ENCODE peak calls at places on chromosomes 16 and 17, in nine cellular contexts. One of them, this sample, is unnamed.
A peak's percentile ranks its signal among the peaks of the same experiment; 100 is the strongest.

GRCh38 chr16:87701066-87701425 is 64.7 kb downstream of the KLHDC4 start:
- DNase-seq in heart right ventricle: no peak
- DNase-seq in cardiac fibroblast: no peak
- DNase-seq in foreskin fibroblast: no peak
- DNase-seq in posterior cingulate gyrus: no peak
- DNase-seq in stimulated activated CD4-positive, alpha-beta T cell treated with anti-CD3 and anti-CD28 coated beads, Interleukin-12 subunit alpha, Interleukin-12 subunit beta, amount 100 ng/mL, for 4 hours: no peak
- DNase-seq in neural crest cell: no peak
- DNase-seq in tibial nerve: no peak
- DNase-seq in neuronal stem cell: no peak
- DNase-seq in this sample: no peak

GRCh38 chr16:23950898-23951297 is 115.1 kb downstream of the PRKCB start:
- DNase-seq in heart right ventricle: no peak
- DNase-seq in cardiac fibroblast: no peak
- DNase-seq in foreskin fibroblast: no peak
- DNase-seq in posterior cingulate gyrus: no peak
- DNase-seq in stimulated activated CD4-positive, alpha-beta T cell treated with anti-CD3 and anti-CD28 coated beads, Interleukin-12 subunit alpha, Interleukin-12 subunit beta, amount 100 ng/mL, for 4 hours: no peak
- DNase-seq in neural crest cell: no peak
- DNase-seq in tibial nerve: no peak
- DNase-seq in neuronal stem cell: no peak
- DNase-seq in this sample: no peak

GRCh38 chr16:85522842-85523601 is 90.1 kb upstream of the GSE1 start:
- DNase-seq in heart right ventricle: peak; percentile 64
- DNase-seq in cardiac fibroblast: peak; percentile 80
- DNase-seq in foreskin fibroblast: peak; percentile 79
- DNase-seq in posterior cingulate gyrus: no peak
- DNase-seq in stimulated activated CD4-positive, alpha-beta T cell treated with anti-CD3 and anti-CD28 coated beads, Interleukin-12 subunit alpha, Interleukin-12 subunit beta, amount 100 ng/mL, for 4 hours: no peak
- DNase-seq in neural crest cell: no peak
- DNase-seq in tibial nerve: no peak
- DNase-seq in neuronal stem cell: no peak
- DNase-seq in this sample: no peak

GRCh38 chr17:50144346-50144745 is 6.1 kb downstream of the PPP1R9B start:
- DNase-seq in heart right ventricle: no peak
- DNase-seq in cardiac fibroblast: no peak
- DNase-seq in foreskin fibroblast: no peak
- DNase-seq in posterior cingulate gyrus: no peak
- DNase-seq in stimulated activated CD4-positive, alpha-beta T cell treated with anti-CD3 and anti-CD28 coated beads, Interleukin-12 subunit alpha, Interleukin-12 subunit beta, amount 100 ng/mL, for 4 hours: no peak
- DNase-seq in neural crest cell: no peak
- DNase-seq in tibial nerve: no peak
- DNase-seq in neuronal stem cell: no peak
- DNase-seq in this sample: no peak

GRCh38 chr16:81651758-81652718 is 127.1 kb upstream of the PLCG2 start:
- DNase-seq in heart right ventricle: no peak
- DNase-seq in cardiac fibroblast: no peak
- DNase-seq in foreskin fibroblast: no peak
- DNase-seq in posterior cingulate gyrus: no peak
- DNase-seq in stimulated activated CD4-positive, alpha-beta T cell treated with anti-CD3 and anti-CD28 coated beads, Interleukin-12 subunit alpha, Interleukin-12 subunit beta, amount 100 ng/mL, for 4 hours: no peak
- DNase-seq in neural crest cell: no peak
- DNase-seq in tibial nerve: no peak
- DNase-seq in neuronal stem cell: no peak
- DNase-seq in this sample: no peak

GRCh38 chr16:86531193-86531550 is 20.8 kb downstream of the FOXF1 start:
- DNase-seq in heart right ventricle: peak; percentile 50
- DNase-seq in cardiac fibroblast: peak; percentile 47
- DNase-seq in foreskin fibroblast: peak; percentile 46
- DNase-seq in posterior cingulate gyrus: peak; percentile 91
- DNase-seq in stimulated activated CD4-positive, alpha-beta T cell treated with anti-CD3 and anti-CD28 coated beads, Interleukin-12 subunit alpha, Interleukin-12 subunit beta, amount 100 ng/mL, for 4 hours: no peak
- DNase-seq in neural crest cell: no peak
- DNase-seq in tibial nerve: peak; percentile 54
- DNase-seq in neuronal stem cell: no peak
- DNase-seq in this sample: peak; percentile 75

GRCh38 chr17:29451338-29451737 is 61.2 kb downstream of the TAOK1 start:
- DNase-seq in heart right ventricle: no peak
- DNase-seq in cardiac fibroblast: no peak
- DNase-seq in foreskin fibroblast: no peak
- DNase-seq in posterior cingulate gyrus: no peak
- DNase-seq in stimulated activated CD4-positive, alpha-beta T cell treated with anti-CD3 and anti-CD28 coated beads, Interleukin-12 subunit alpha, Interleukin-12 subunit beta, amount 100 ng/mL, for 4 hours: no peak
- DNase-seq in neural crest cell: no peak
- DNase-seq in tibial nerve: no peak
- DNase-seq in neuronal stem cell: no peak
- DNase-seq in this sample: no peak

GRCh38 chr17:74032222-74032621 is 171.3 kb upstream of the RPL38 start:
- DNase-seq in heart right ventricle: no peak
- DNase-seq in cardiac fibroblast: no peak
- DNase-seq in foreskin fibroblast: no peak
- DNase-seq in posterior cingulate gyrus: no peak
- DNase-seq in stimulated activated CD4-positive, alpha-beta T cell treated with anti-CD3 and anti-CD28 coated beads, Interleukin-12 subunit alpha, Interleukin-12 subunit beta, amount 100 ng/mL, for 4 hours: no peak
- DNase-seq in neural crest cell: no peak
- DNase-seq in tibial nerve: no peak
- DNase-seq in neuronal stem cell: no peak
- DNase-seq in this sample: no peak

GRCh38 chr17:601462-602303 is 113.0 kb downstream of the VPS53 start:
- DNase-seq in heart right ventricle: no peak
- DNase-seq in cardiac fibroblast: peak; percentile 77
- DNase-seq in foreskin fibroblast: no peak
- DNase-seq in posterior cingulate gyrus: no peak
- DNase-seq in stimulated activated CD4-positive, alpha-beta T cell treated with anti-CD3 and anti-CD28 coated beads, Interleukin-12 subunit alpha, Interleukin-12 subunit beta, amount 100 ng/mL, for 4 hours: no peak
- DNase-seq in neural crest cell: no peak
- DNase-seq in tibial nerve: no peak
- DNase-seq in neuronal stem cell: no peak
- DNase-seq in this sample: no peak

GRCh38 chr16:1984347-1985225 is 593 bp downstream of the GFER start:
- DNase-seq in heart right ventricle: no peak
- DNase-seq in cardiac fibroblast: no peak
- DNase-seq in foreskin fibroblast: peak; percentile 54
- DNase-seq in posterior cingulate gyrus: no peak
- DNase-seq in stimulated activated CD4-positive, alpha-beta T cell treated with anti-CD3 and anti-CD28 coated beads, Interleukin-12 subunit alpha, Interleukin-12 subunit beta, amount 100 ng/mL, for 4 hours: no peak
- DNase-seq in neural crest cell: no peak
- DNase-seq in tibial nerve: no peak
- DNase-seq in neuronal stem cell: no peak
- DNase-seq in this sample: peak; percentile 21

GRCh38 chr17:62065611-62066468 is 762 bp upstream of the MED13 start:
- DNase-seq in heart right ventricle: peak; percentile 99
- DNase-seq in cardiac fibroblast: peak; percentile 98
- DNase-seq in foreskin fibroblast: peak; percentile 99
- DNase-seq in posterior cingulate gyrus: peak; percentile 100
- DNase-seq in stimulated activated CD4-positive, alpha-beta T cell treated with anti-CD3 and anti-CD28 coated beads, Interleukin-12 subunit alpha, Interleukin-12 subunit beta, amount 100 ng/mL, for 4 hours: peak; percentile 96
- DNase-seq in neural crest cell: peak; percentile 98
- DNase-seq in tibial nerve: peak; percentile 98
- DNase-seq in neuronal stem cell: peak; percentile 94
- DNase-seq in this sample: peak; percentile 97

GRCh38 chr17:78736526-78737079 is 45.5 kb downstream of the CYTH1 start:
- DNase-seq in heart right ventricle: peak; percentile 79
- DNase-seq in cardiac fibroblast: no peak
- DNase-seq in foreskin fibroblast: no peak
- DNase-seq in posterior cingulate gyrus: no peak
- DNase-seq in stimulated activated CD4-positive, alpha-beta T cell treated with anti-CD3 and anti-CD28 coated beads, Interleukin-12 subunit alpha, Interleukin-12 subunit beta, amount 100 ng/mL, for 4 hours: peak; percentile 39
- DNase-seq in neural crest cell: no peak
- DNase-seq in tibial nerve: peak; percentile 49
- DNase-seq in neuronal stem cell: no peak
- DNase-seq in this sample: no peak

GRCh38 chr17:73410586-73411329 is 99.0 kb upstream of the CDC42EP4 start:
- DNase-seq in heart right ventricle: peak; percentile 45
- DNase-seq in cardiac fibroblast: no peak
- DNase-seq in foreskin fibroblast: no peak
- DNase-seq in posterior cingulate gyrus: no peak
- DNase-seq in stimulated activated CD4-positive, alpha-beta T cell treated with anti-CD3 and anti-CD28 coated beads, Interleukin-12 subunit alpha, Interleukin-12 subunit beta, amount 100 ng/mL, for 4 hours: no peak
- DNase-seq in neural crest cell: peak; percentile 42
- DNase-seq in tibial nerve: no peak
- DNase-seq in neuronal stem cell: peak; percentile 59
- DNase-seq in this sample: no peak

GRCh38 chr16:67101683-67102082 is 8.1 kb upstream of the PHAF1 start:
- DNase-seq in heart right ventricle: no peak
- DNase-seq in cardiac fibroblast: no peak
- DNase-seq in foreskin fibroblast: no peak
- DNase-seq in posterior cingulate gyrus: no peak
- DNase-seq in stimulated activated CD4-positive, alpha-beta T cell treated with anti-CD3 and anti-CD28 coated beads, Interleukin-12 subunit alpha, Interleukin-12 subunit beta, amount 100 ng/mL, for 4 hours: no peak
- DNase-seq in neural crest cell: no peak
- DNase-seq in tibial nerve: no peak
- DNase-seq in neuronal stem cell: no peak
- DNase-seq in this sample: no peak

GRCh38 chr17:67442787-67443624 is 65.9 kb downstream of the PITPNC1 start:
- DNase-seq in heart right ventricle: no peak
- DNase-seq in cardiac fibroblast: peak; percentile 15
- DNase-seq in foreskin fibroblast: no peak
- DNase-seq in posterior cingulate gyrus: no peak
- DNase-seq in stimulated activated CD4-positive, alpha-beta T cell treated with anti-CD3 and anti-CD28 coated beads, Interleukin-12 subunit alpha, Interleukin-12 subunit beta, amount 100 ng/mL, for 4 hours: no peak
- DNase-seq in neural crest cell: no peak
- DNase-seq in tibial nerve: no peak
- DNase-seq in neuronal stem cell: no peak
- DNase-seq in this sample: no peak

GRCh38 chr17:39677581-39678339 is 9.5 kb downstream of the PNMT start:
- DNase-seq in heart right ventricle: peak; percentile 82
- DNase-seq in cardiac fibroblast: peak; percentile 33
- DNase-seq in foreskin fibroblast: peak; percentile 65
- DNase-seq in posterior cingulate gyrus: no peak
- DNase-seq in stimulated activated CD4-positive, alpha-beta T cell treated with anti-CD3 and anti-CD28 coated beads, Interleukin-12 subunit alpha, Interleukin-12 subunit beta, amount 100 ng/mL, for 4 hours: no peak
- DNase-seq in neural crest cell: no peak
- DNase-seq in tibial nerve: no peak
- DNase-seq in neuronal stem cell: no peak
- DNase-seq in this sample: peak; percentile 26

GRCh38 chr16:88369447-88370008 is 13.2 kb upstream of the ZNF469 start:
- DNase-seq in heart right ventricle: no peak
- DNase-seq in cardiac fibroblast: no peak
- DNase-seq in foreskin fibroblast: no peak
- DNase-seq in posterior cingulate gyrus: no peak
- DNase-seq in stimulated activated CD4-positive, alpha-beta T cell treated with anti-CD3 and anti-CD28 coated beads, Interleukin-12 subunit alpha, Interleukin-12 subunit beta, amount 100 ng/mL, for 4 hours: no peak
- DNase-seq in neural crest cell: no peak
- DNase-seq in tibial nerve: no peak
- DNase-seq in neuronal stem cell: no peak
- DNase-seq in this sample: no peak

GRCh38 chr16:74455213-74455612 is 33.9 kb upstream of the CLEC18B start:
- DNase-seq in heart right ventricle: no peak
- DNase-seq in cardiac fibroblast: peak; percentile 85
- DNase-seq in foreskin fibroblast: peak; percentile 32
- DNase-seq in posterior cingulate gyrus: no peak
- DNase-seq in stimulated activated CD4-positive, alpha-beta T cell treated with anti-CD3 and anti-CD28 coated beads, Interleukin-12 subunit alpha, Interleukin-12 subunit beta, amount 100 ng/mL, for 4 hours: no peak
- DNase-seq in neural crest cell: no peak
- DNase-seq in tibial nerve: no peak
- DNase-seq in neuronal stem cell: no peak
- DNase-seq in this sample: no peak

GRCh38 chr17:82414548-82415281 is 3.4 kb upstream of the HEXD start:
- DNase-seq in heart right ventricle: peak; percentile 72
- DNase-seq in cardiac fibroblast: peak; percentile 76
- DNase-seq in foreskin fibroblast: peak; percentile 88
- DNase-seq in posterior cingulate gyrus: peak; percentile 73
- DNase-seq in stimulated activated CD4-positive, alpha-beta T cell treated with anti-CD3 and anti-CD28 coated beads, Interleukin-12 subunit alpha, Interleukin-12 subunit beta, amount 100 ng/mL, for 4 hours: peak; percentile 70
- DNase-seq in neural crest cell: peak; percentile 74
- DNase-seq in tibial nerve: no peak
- DNase-seq in neuronal stem cell: peak; percentile 76
- DNase-seq in this sample: peak; percentile 46

GRCh38 chr17:17682293-17682736 is 1.1 kb downstream of the RAI1 start:
- DNase-seq in heart right ventricle: peak; percentile 33
- DNase-seq in cardiac fibroblast: peak; percentile 45
- DNase-seq in foreskin fibroblast: peak; percentile 76
- DNase-seq in posterior cingulate gyrus: peak; percentile 60
- DNase-seq in stimulated activated CD4-positive, alpha-beta T cell treated with anti-CD3 and anti-CD28 coated beads, Interleukin-12 subunit alpha, Interleukin-12 subunit beta, amount 100 ng/mL, for 4 hours: peak; percentile 53
- DNase-seq in neural crest cell: peak; percentile 29
- DNase-seq in tibial nerve: no peak
- DNase-seq in neuronal stem cell: no peak
- DNase-seq in this sample: peak; percentile 68

GRCh38 chr16:65919116-65919515 is 447.4 kb upstream of the CDH5 start:
- DNase-seq in heart right ventricle: no peak
- DNase-seq in cardiac fibroblast: no peak
- DNase-seq in foreskin fibroblast: no peak
- DNase-seq in posterior cingulate gyrus: no peak
- DNase-seq in stimulated activated CD4-positive, alpha-beta T cell treated with anti-CD3 and anti-CD28 coated beads, Interleukin-12 subunit alpha, Interleukin-12 subunit beta, amount 100 ng/mL, for 4 hours: no peak
- DNase-seq in neural crest cell: no peak
- DNase-seq in tibial nerve: no peak
- DNase-seq in neuronal stem cell: no peak
- DNase-seq in this sample: no peak

GRCh38 chr17:82615084-82616020 is 32.9 kb downstream of the WDR45B start:
- DNase-seq in heart right ventricle: no peak
- DNase-seq in cardiac fibroblast: no peak
- DNase-seq in foreskin fibroblast: no peak
- DNase-seq in posterior cingulate gyrus: no peak
- DNase-seq in stimulated activated CD4-positive, alpha-beta T cell treated with anti-CD3 and anti-CD28 coated beads, Interleukin-12 subunit alpha, Interleukin-12 subunit beta, amount 100 ng/mL, for 4 hours: no peak
- DNase-seq in neural crest cell: no peak
- DNase-seq in tibial nerve: no peak
- DNase-seq in neuronal stem cell: no peak
- DNase-seq in this sample: no peak

GRCh38 chr16:84416407-84417321 is 48.3 kb downstream of the ATP2C2 start:
- DNase-seq in heart right ventricle: no peak
- DNase-seq in cardiac fibroblast: no peak
- DNase-seq in foreskin fibroblast: no peak
- DNase-seq in posterior cingulate gyrus: no peak
- DNase-seq in stimulated activated CD4-positive, alpha-beta T cell treated with anti-CD3 and anti-CD28 coated beads, Interleukin-12 subunit alpha, Interleukin-12 subunit beta, amount 100 ng/mL, for 4 hours: no peak
- DNase-seq in neural crest cell: no peak
- DNase-seq in tibial nerve: no peak
- DNase-seq in neuronal stem cell: no peak
- DNase-seq in this sample: no peak

GRCh38 chr17:27289856-27290255 is 4.1 kb upstream of the WSB1 start:
- DNase-seq in heart right ventricle: no peak
- DNase-seq in cardiac fibroblast: no peak
- DNase-seq in foreskin fibroblast: no peak
- DNase-seq in posterior cingulate gyrus: no peak
- DNase-seq in stimulated activated CD4-positive, alpha-beta T cell treated with anti-CD3 and anti-CD28 coated beads, Interleukin-12 subunit alpha, Interleukin-12 subunit beta, amount 100 ng/mL, for 4 hours: no peak
- DNase-seq in neural crest cell: no peak
- DNase-seq in tibial nerve: no peak
- DNase-seq in neuronal stem cell: no peak
- DNase-seq in this sample: no peak

GRCh38 chr17:61152898-61153297 is 246.7 kb upstream of the TBX2 start:
- DNase-seq in heart right ventricle: no peak
- DNase-seq in cardiac fibroblast: no peak
- DNase-seq in foreskin fibroblast: no peak
- DNase-seq in posterior cingulate gyrus: no peak
- DNase-seq in stimulated activated CD4-positive, alpha-beta T cell treated with anti-CD3 and anti-CD28 coated beads, Interleukin-12 subunit alpha, Interleukin-12 subunit beta, amount 100 ng/mL, for 4 hours: no peak
- DNase-seq in neural crest cell: no peak
- DNase-seq in tibial nerve: no peak
- DNase-seq in neuronal stem cell: no peak
- DNase-seq in this sample: no peak

GRCh38 chr16:86587487-86587886 is 9.1 kb downstream of the FOXL1 start:
- DNase-seq in heart right ventricle: no peak
- DNase-seq in cardiac fibroblast: no peak
- DNase-seq in foreskin fibroblast: no peak
- DNase-seq in posterior cingulate gyrus: no peak
- DNase-seq in stimulated activated CD4-positive, alpha-beta T cell treated with anti-CD3 and anti-CD28 coated beads, Interleukin-12 subunit alpha, Interleukin-12 subunit beta, amount 100 ng/mL, for 4 hours: no peak
- DNase-seq in neural crest cell: no peak
- DNase-seq in tibial nerve: no peak
- DNase-seq in neuronal stem cell: no peak
- DNase-seq in this sample: no peak

GRCh38 chr17:4597975-4598374 is 13.6 kb downstream of the SMTNL2 start:
- DNase-seq in heart right ventricle: no peak
- DNase-seq in cardiac fibroblast: no peak
- DNase-seq in foreskin fibroblast: no peak
- DNase-seq in posterior cingulate gyrus: no peak
- DNase-seq in stimulated activated CD4-positive, alpha-beta T cell treated with anti-CD3 and anti-CD28 coated beads, Interleukin-12 subunit alpha, Interleukin-12 subunit beta, amount 100 ng/mL, for 4 hours: no peak
- DNase-seq in neural crest cell: no peak
- DNase-seq in tibial nerve: no peak
- DNase-seq in neuronal stem cell: no peak
- DNase-seq in this sample: no peak

GRCh38 chr17:44115585-44116415 is 7.6 kb downstream of the HDAC5 start:
- DNase-seq in heart right ventricle: no peak
- DNase-seq in cardiac fibroblast: peak; percentile 57
- DNase-seq in foreskin fibroblast: peak; percentile 78
- DNase-seq in posterior cingulate gyrus: no peak
- DNase-seq in stimulated activated CD4-positive, alpha-beta T cell treated with anti-CD3 and anti-CD28 coated beads, Interleukin-12 subunit alpha, Interleukin-12 subunit beta, amount 100 ng/mL, for 4 hours: peak; percentile 24
- DNase-seq in neural crest cell: peak; percentile 54
- DNase-seq in tibial nerve: no peak
- DNase-seq in neuronal stem cell: no peak
- DNase-seq in this sample: no peak

GRCh38 chr17:47694018-47694817 is at the start of gene TBKBP1:
- DNase-seq in heart right ventricle: peak; percentile 52
- DNase-seq in cardiac fibroblast: peak; percentile 80
- DNase-seq in foreskin fibroblast: peak; percentile 67
- DNase-seq in posterior cingulate gyrus: peak; percentile 26
- DNase-seq in stimulated activated CD4-positive, alpha-beta T cell treated with anti-CD3 and anti-CD28 coated beads, Interleukin-12 subunit alpha, Interleukin-12 subunit beta, amount 100 ng/mL, for 4 hours: peak; percentile 68
- DNase-seq in neural crest cell: peak; percentile 87
- DNase-seq in tibial nerve: no peak
- DNase-seq in neuronal stem cell: peak; percentile 88
- DNase-seq in this sample: no peak

GRCh38 chr16:29961479-29962343 is at the start of gene TMEM219:
- DNase-seq in heart right ventricle: peak; percentile 92
- DNase-seq in cardiac fibroblast: peak; percentile 91
- DNase-seq in foreskin fibroblast: peak; percentile 97
- DNase-seq in posterior cingulate gyrus: peak; percentile 91
- DNase-seq in stimulated activated CD4-positive, alpha-beta T cell treated with anti-CD3 and anti-CD28 coated beads, Interleukin-12 subunit alpha, Interleukin-12 subunit beta, amount 100 ng/mL, for 4 hours: peak; percentile 93
- DNase-seq in neural crest cell: peak; percentile 87
- DNase-seq in tibial nerve: peak; percentile 71
- DNase-seq in neuronal stem cell: peak; percentile 93
- DNase-seq in this sample: peak; percentile 19

GRCh38 chr17:42133461-42134041 is 10.9 kb downstream of the HSPB9 start:
- DNase-seq in heart right ventricle: no peak
- DNase-seq in cardiac fibroblast: no peak
- DNase-seq in foreskin fibroblast: no peak
- DNase-seq in posterior cingulate gyrus: no peak
- DNase-seq in stimulated activated CD4-positive, alpha-beta T cell treated with anti-CD3 and anti-CD28 coated beads, Interleukin-12 subunit alpha, Interleukin-12 subunit beta, amount 100 ng/mL, for 4 hours: no peak
- DNase-seq in neural crest cell: no peak
- DNase-seq in tibial nerve: no peak
- DNase-seq in neuronal stem cell: no peak
- DNase-seq in this sample: no peak

This sample was measured in C1 segment of cervical spinal cord.